ENCODE peak calls at places on chromosomes 4 and X, in five cellular contexts. Q is cardiac fibroblast, X is suprapubic skin, T is esophagus muscularis mucosa, I is upper lobe of right lung. U is an unnamed sample.

GRCh38 chr4:118352843-118353373 is at the start of gene PRSS12:
- DNase-seq in Q (peak), X (peak), T (no peak), I (peak), U (no peak)

GRCh38 chr4:88514557-88515511 is 8.7 kb downstream of the PYURF start:
- DNase-seq in Q (no peak), X (no peak), T (no peak), I (no peak), U (peak)

GRCh38 chrX:135273162-135273561 is 21.3 kb downstream of the ETDA start:
- DNase-seq in Q (no peak), X (no peak), T (no peak), I (no peak), U (no peak)

GRCh38 chr4:1928356-1929235 is 57.4 kb downstream of the NSD2 start:
- DNase-seq in Q (no peak), X (no peak), T (no peak), I (no peak), U (no peak)

GRCh38 chr4:106746451-106746850 is 289.7 kb downstream of the DKK2 start:
- DNase-seq in Q (no peak), X (no peak), T (no peak), I (no peak), U (no peak)

GRCh38 chr4:174604198-174604597 is 81.9 kb upstream of the HPGD start:
- DNase-seq in Q (peak), X (no peak), T (no peak), I (no peak), U (peak)

GRCh38 chrX:101079736-101080135 is 1.1 kb downstream of the TMEM35A start:
- DNase-seq in Q (no peak), X (no peak), T (no peak), I (no peak), U (no peak)

GRCh38 chr4:173332021-173332487 is 2.1 kb downstream of the HMGB2 start:
- DNase-seq in Q (peak), X (no peak), T (no peak), I (no peak), U (no peak)

GRCh38 chr4:54227261-54228063 is 1.6 kb upstream of the PDGFRA start:
- DNase-seq in Q (peak), X (peak), T (no peak), I (no peak), U (no peak)

GRCh38 chr4:84878541-84878940 is 87.9 kb downstream of the WDFY3 start:
- DNase-seq in Q (no peak), X (no peak), T (no peak), I (no peak), U (no peak)

GRCh38 chr4:128831526-128832252 is 22.2 kb downstream of the JADE1 start:
- DNase-seq in Q (peak), X (no peak), T (no peak), I (no peak), U (no peak)

GRCh38 chr4:7341486-7342222 is 93.1 kb downstream of the PSAPL1 start:
- DNase-seq in Q (no peak), X (no peak), T (no peak), I (no peak), U (no peak)

DNA sequence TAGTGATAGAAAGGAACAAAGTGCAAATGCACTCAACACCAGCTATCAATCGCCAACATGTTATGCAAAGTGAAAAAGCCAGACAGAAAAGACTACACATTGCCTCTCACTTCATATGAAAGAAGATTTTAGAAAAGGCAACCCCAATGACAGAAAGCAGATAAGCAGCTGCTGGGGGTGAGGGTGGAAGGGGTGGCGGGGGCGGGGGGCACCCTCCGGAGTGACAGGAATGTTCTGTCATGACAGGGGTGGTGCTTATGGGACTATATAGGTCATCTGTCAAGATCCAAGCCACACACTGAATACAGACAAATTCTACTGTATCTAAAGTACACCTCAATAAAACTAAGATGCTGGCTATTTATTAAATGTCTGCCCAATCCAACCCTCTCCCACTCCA is 10.7 kb downstream of the WDR1 start:
- DNase-seq in Q (no peak), X (no peak), T (no peak), I (no peak), U (no peak)
- H3K4me3 ChIP-seq in Q (peak), X (peak), T (peak), I (no peak), U (no peak)

GRCh38 chr4:143338313-143338712 is 1.6 kb downstream of the GAB1 start:
- DNase-seq in Q (no peak), X (no peak), T (no peak), I (no peak), U (no peak)

GRCh38 chr4:143335979-143336827 is 473 bp upstream of the GAB1 start:
- DNase-seq in Q (peak), X (peak), T (peak), I (peak), U (peak)

GRCh38 chr4:143336828-143337599 is at the start of gene GAB1:
- DNase-seq in Q (peak), X (peak), T (no peak), I (peak), U (no peak)

GRCh38 chr4:143339497-143339896 is 2.8 kb downstream of the GAB1 start:
- DNase-seq in Q (no peak), X (no peak), T (no peak), I (no peak), U (no peak)

GRCh38 chr4:143337600-143338287 is 1.1 kb downstream of the GAB1 start:
- DNase-seq in Q (peak), X (no peak), T (no peak), I (peak), U (no peak)
- TF ChIP-seq CTCF in Q (no peak), X (no peak), T (no peak), I (no peak), U (no peak)

GRCh38 chr4:8422786-8423185 is 17.7 kb downstream of the ACOX3 start:
- DNase-seq in Q (no peak), X (no peak), T (no peak), I (no peak), U (no peak)

GRCh38 chr4:8428288-8429097 is 12.0 kb downstream of the ACOX3 start:
- DNase-seq in Q (peak), X (peak), T (peak), I (peak), U (peak)

GRCh38 chr4:8431553-8431952 is 9.0 kb downstream of the ACOX3 start:
- DNase-seq in Q (no peak), X (no peak), T (no peak), I (no peak), U (no peak)

GRCh38 chr4:8427761-8428287 is 12.7 kb downstream of the ACOX3 start:
- DNase-seq in Q (peak), X (no peak), T (no peak), I (no peak), U (peak)

DNA sequence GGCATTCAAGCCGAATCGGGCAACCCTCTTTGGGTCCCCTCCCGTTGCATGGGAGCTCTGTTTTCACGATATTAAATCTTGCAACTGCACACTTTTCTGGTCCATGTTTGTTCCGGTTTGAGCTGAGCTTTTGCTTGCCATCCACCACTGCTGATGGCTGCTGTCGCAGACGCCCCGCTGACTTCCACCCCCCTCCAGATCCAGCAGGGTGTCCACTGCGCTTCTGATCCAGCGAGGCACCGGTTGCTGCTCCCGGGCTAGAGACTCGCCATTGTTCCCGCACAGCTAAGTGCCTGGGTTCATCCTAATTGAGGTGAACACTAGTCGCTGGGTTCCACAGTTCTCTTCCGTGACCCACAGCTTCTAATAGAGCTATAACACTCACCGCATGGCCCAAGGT is 13.3 kb downstream of the ACOX3 start:
- DNase-seq in Q (no peak), X (no peak), T (no peak), I (no peak), U (no peak)
- H3K4me3 ChIP-seq in Q (peak), X (peak), T (peak), I (peak), U (peak)

GRCh38 chr4:123580981-123581664 is 184.5 kb downstream of the SPRY1 start:
- DNase-seq in Q (no peak), X (no peak), T (no peak), I (no peak), U (no peak)
- TF ChIP-seq CTCF in Q (no peak), X (no peak), T (no peak), I (no peak), U (no peak)

GRCh38 chr4:142285222-142285583 is 560.9 kb downstream of the INPP4B start:
- DNase-seq in Q (no peak), X (no peak), T (no peak), I (no peak), U (no peak)
- H3K4me3 ChIP-seq in Q (no peak), X (no peak), T (no peak), I (no peak), U (no peak)

GRCh38 chr4:157226035-157226434 is 5.5 kb downstream of the GRIA2 start:
- DNase-seq in Q (no peak), X (no peak), T (no peak), I (no peak), U (no peak)
- TF ChIP-seq CTCF in Q (no peak), X (no peak), T (no peak), I (no peak), U (peak)

U was measured in LNCaP clone FGC.